ENCODE peak calls at places on chromosomes 4 and X, in eight cellular contexts. W is prostate gland; C is Peyer's patch; S is MM.1S; Z is neural progenitor cell; F is AG04450; D is K562; H is naive thymus-derived CD4-positive, alpha-beta T cell. G is an unnamed sample.

GRCh38 chrX:72107320-72107719 is 24.4 kb downstream of the RTL5 start:
- DNase-seq in W (no peak), C (no peak), S (no peak), Z (no peak), F (no peak), D (no peak), H (no peak), G (no peak)

GRCh38 chr4:151785484-151786157 is 24.8 kb upstream of the GATB start:
- DNase-seq in W (no peak), C (no peak), S (no peak), Z (peak; percentile 27), F (no peak), D (no peak), H (no peak), G (no peak)

GRCh38 chr4:134465417-134465816 is 263.8 kb upstream of the PABPC4L start:
- DNase-seq in W (no peak), C (no peak), S (no peak), Z (peak; percentile 15), F (no peak), D (no peak), H (no peak), G (no peak)

GRCh38 chr4:102352774-102353173 is 7.5 kb upstream of the SLC39A8 start:
- DNase-seq in W (no peak), C (no peak), S (no peak), Z (no peak), F (no peak), D (no peak), H (no peak), G (no peak)

GRCh38 chr4:7052923-7053715 is 9.9 kb downstream of the TADA2B start:
- DNase-seq in W (no peak), C (no peak), S (no peak), Z (no peak), F (no peak), D (no peak), H (no peak), G (no peak)

GRCh38 chr4:81040175-81040659 is 9.7 kb downstream of the BMP3 start:
- DNase-seq in W (peak; percentile 11), C (no peak), S (peak; percentile 45), Z (peak; percentile 56), F (no peak), D (peak; percentile 31), H (peak; percentile 54), G (no peak)

GRCh38 chr4:1026115-1026514 is 14.7 kb downstream of the FGFRL1 start:
- DNase-seq in W (no peak), C (peak; percentile 59), S (no peak), Z (no peak), F (no peak), D (peak; percentile 44), H (no peak), G (no peak)

GRCh38 chr4:105002278-105002677 is 144.4 kb upstream of the TET2 start:
- DNase-seq in W (no peak), C (no peak), S (no peak), Z (peak; percentile 4), F (no peak), D (no peak), H (no peak), G (no peak)

GRCh38 chr4:37243722-37244582 is 591 bp upstream of the NWD2 start:
- DNase-seq in W (no peak), C (no peak), S (no peak), Z (peak; percentile 75), F (no peak), D (no peak), H (no peak), G (no peak)

GRCh38 chr4:110854021-110854678 is 231.3 kb upstream of the PITX2 start:
- DNase-seq in W (no peak), C (no peak), S (no peak), Z (no peak), F (peak; percentile 39), D (no peak), H (no peak), G (no peak)

GRCh38 chrX:50903387-50904027 is 7.0 kb upstream of the BMP15 start:
- DNase-seq in W (peak; percentile 4), C (no peak), S (peak; percentile 11), Z (peak; percentile 66), F (no peak), D (peak; percentile 26), H (no peak), G (peak; percentile 3)

GRCh38 chrX:134603806-134604700 is 54.2 kb downstream of the PLAC1 start:
- DNase-seq in W (no peak), C (no peak), S (no peak), Z (no peak), F (peak; percentile 70), D (no peak), H (no peak), G (no peak)

GRCh38 chr4:186298034-186298647 is 32.2 kb downstream of the F11 start:
- DNase-seq in W (no peak), C (no peak), S (no peak), Z (peak; percentile 49), F (no peak), D (no peak), H (no peak), G (no peak)

GRCh38 chr4:70192895-70193294 is 2.6 kb upstream of the ODAM start:
- DNase-seq in W (no peak), C (no peak), S (no peak), Z (no peak), F (no peak), D (no peak), H (no peak), G (no peak)

GRCh38 chrX:6667048-6667768 is 132.3 kb upstream of the VCX3A start:
- DNase-seq in W (no peak), C (no peak), S (no peak), Z (no peak), F (no peak), D (no peak), H (no peak), G (no peak)

GRCh38 chrX:8987672-8988250 is 46.2 kb downstream of the FAM9B start:
- DNase-seq in W (no peak), C (peak; percentile 38), S (peak; percentile 86), Z (no peak), F (no peak), D (no peak), H (peak; percentile 86), G (no peak)

GRCh38 chrX:290476-291166 is 9.4 kb downstream of the PLCXD1 start:
- DNase-seq in W (no peak), C (no peak), S (no peak), Z (no peak), F (no peak), D (no peak), H (no peak), G (no peak)

GRCh38 chrX:16022580-16023170 is 100.7 kb upstream of the GRPR start:
- DNase-seq in W (no peak), C (no peak), S (no peak), Z (no peak), F (no peak), D (no peak), H (no peak), G (no peak)

GRCh38 chrX:42519666-42520231 is 258.2 kb downstream of the PPP1R2C start:
- DNase-seq in W (no peak), C (no peak), S (no peak), Z (no peak), F (no peak), D (peak; percentile 1), H (no peak), G (no peak)

GRCh38 chrX:16897445-16897844 is 27.3 kb upstream of the RBBP7 start:
- DNase-seq in W (no peak), C (no peak), S (no peak), Z (no peak), F (no peak), D (no peak), H (no peak), G (no peak)

GRCh38 chrX:55907968-55908607 is 190.5 kb downstream of the RRAGB start:
- DNase-seq in W (peak; percentile 49), C (peak; percentile 68), S (peak; percentile 65), Z (peak; percentile 81), F (no peak), D (peak; percentile 31), H (peak; percentile 47), G (no peak)

GRCh38 chr4:95529941-95530340 is 18.8 kb downstream of the UNC5C start:
- DNase-seq in W (no peak), C (no peak), S (no peak), Z (no peak), F (no peak), D (no peak), H (no peak), G (no peak)

GRCh38 chr4:95522682-95523410 is 25.9 kb downstream of the UNC5C start:
- DNase-seq in W (no peak), C (no peak), S (no peak), Z (no peak), F (no peak), D (no peak), H (no peak), G (no peak)

GRCh38 chr4:95524184-95524583 is 24.6 kb downstream of the UNC5C start:
- DNase-seq in W (no peak), C (no peak), S (no peak), Z (no peak), F (no peak), D (no peak), H (no peak), G (no peak)

GRCh38 chr4:95528388-95528787 is 20.4 kb downstream of the UNC5C start:
- DNase-seq in W (no peak), C (no peak), S (no peak), Z (no peak), F (no peak), D (no peak), H (no peak), G (no peak)

GRCh38 chr4:95524722-95525121 is 24.1 kb downstream of the UNC5C start:
- DNase-seq in W (no peak), C (no peak), S (no peak), Z (no peak), F (no peak), D (no peak), H (no peak), G (no peak)
- H3K27ac ChIP-seq in W (no peak overlapping the region), C (no peak overlapping the region), S (no peak overlapping the region), Z (no peak overlapping the region), F (no peak overlapping the region), D (no peak overlapping the region), H (no peak overlapping the region), G (no peak overlapping the region)

GRCh38 chrX:37746268-37746931 is 33.5 kb upstream of the CYBB start:
- DNase-seq in W (no peak), C (no peak), S (peak; percentile 24), Z (no peak), F (no peak), D (no peak), H (no peak), G (no peak)
- H3K27ac ChIP-seq in W (no peak overlapping the region), C (no peak overlapping the region), S (peak overlapping the region; percentile 8), Z (no peak overlapping the region), F (no peak overlapping the region), D (no peak overlapping the region), H (no peak overlapping the region), G (no peak overlapping the region)

DNA sequence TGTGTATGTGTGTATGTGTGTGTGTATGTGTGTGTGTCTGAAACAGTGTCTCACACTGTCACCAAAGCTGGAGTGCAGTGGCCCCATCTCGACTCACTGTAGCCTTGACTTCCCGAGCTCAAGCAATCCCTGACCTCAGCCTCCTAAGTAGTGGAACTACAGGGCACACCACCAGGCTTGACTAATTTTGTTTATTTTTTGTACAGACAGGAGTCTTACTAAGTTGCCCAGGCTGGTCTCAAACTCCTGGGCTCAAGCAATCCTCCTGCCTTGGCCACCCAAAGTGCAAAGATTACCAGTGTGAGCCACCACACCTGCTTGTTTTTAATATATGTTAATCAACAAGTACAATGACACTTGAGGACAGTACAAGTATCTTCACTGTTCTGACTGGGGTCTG is 92.4 kb downstream of the APBB2 start:
- DNase-seq in W (no peak), C (no peak), S (no peak), Z (no peak), F (no peak), D (no peak), H (no peak), G (no peak)
- H3K27ac ChIP-seq in W (no peak overlapping the region), C (no peak overlapping the region), S (no peak overlapping the region), Z (no peak overlapping the region), F (no peak overlapping the region), D (no peak overlapping the region), H (no peak overlapping the region), G (no peak overlapping the region)

GRCh38 chrX:96684339-96685204 is at the start of gene DIAPH2:
- DNase-seq in W (peak; percentile 37), C (peak; percentile 82), S (peak; percentile 84), Z (peak; percentile 88), F (peak; percentile 33), D (no peak), H (peak; percentile 64), G (no peak)
- H3K27ac ChIP-seq in W (peak within 1 kb of the TSS; percentile 67), C (peak within 1 kb of the TSS; percentile 88), S (peak within 1 kb of the TSS; percentile 51), Z (no peak within 1 kb of the TSS), F (peak within 1 kb of the TSS; percentile 61), D (no peak within 1 kb of the TSS), H (peak within 1 kb of the TSS; percentile 65), G (peak within 1 kb of the TSS; percentile 45)